ENCODE peak calls at places on chromosomes 7 and 10, in ten cellular contexts. O, F, V, N, I, C, H, L, K and B are unnamed samples.
A peak's percentile ranks its signal among the peaks of the same experiment; 100 is the strongest.

GRCh38 chr10:72170263-72170662 is 45.5 kb upstream of the ANAPC16 start:
- DNase-seq in O (no peak), F (no peak), V (no peak), N (no peak), I (peak; percentile 30), C (no peak), H (no peak), L (peak; percentile 88), K (peak; percentile 77), B (peak; percentile 82)

GRCh38 chr10:76456190-76456589 is 1024.8 kb downstream of the LRMDA start:
- DNase-seq in O (no peak), F (peak; percentile 88), V (peak; percentile 34), N (peak; percentile 71), I (no peak), C (no peak), H (no peak), L (no peak), K (no peak), B (no peak)

GRCh38 chr10:75250934-75251333 is 15.2 kb upstream of the COMTD1 start:
- DNase-seq in O (no peak), F (no peak), V (no peak), N (no peak), I (no peak), C (no peak), H (no peak), L (no peak), K (no peak), B (no peak)

GRCh38 chr10:72524489-72524888 is 101.4 kb downstream of the MICU1 start:
- DNase-seq in O (no peak), F (no peak), V (no peak), N (no peak), I (no peak), C (no peak), H (no peak), L (no peak), K (no peak), B (no peak)

GRCh38 chr10:48792687-48793096 is 108.0 kb downstream of the WDFY4 start:
- DNase-seq in O (no peak), F (no peak), V (no peak), N (no peak), I (no peak), C (no peak), H (peak; percentile 70), L (no peak), K (no peak), B (no peak)

GRCh38 chr7:27300401-27300800 is 57.8 kb downstream of the EVX1 start:
- DNase-seq in O (no peak), F (no peak), V (no peak), N (no peak), I (no peak), C (no peak), H (no peak), L (no peak), K (no peak), B (no peak)

GRCh38 chr10:126646101-126646500 is 24.4 kb downstream of the C10orf90 start:
- DNase-seq in O (no peak), F (no peak), V (no peak), N (no peak), I (no peak), C (no peak), H (peak; percentile 9), L (no peak), K (no peak), B (no peak)

GRCh38 chr7:123289200-123289599 is 89.4 kb upstream of the SLC13A1 start:
- DNase-seq in O (no peak), F (no peak), V (no peak), N (no peak), I (no peak), C (no peak), H (no peak), L (no peak), K (no peak), B (no peak)

GRCh38 chr10:61986357-61986756 is 84.9 kb downstream of the ARID5B start:
- DNase-seq in O (no peak), F (no peak), V (no peak), N (no peak), I (no peak), C (no peak), H (no peak), L (no peak), K (no peak), B (no peak)

GRCh38 chr10:110706690-110707098 is 62.6 kb downstream of the RBM20 start:
- DNase-seq in O (no peak), F (no peak), V (no peak), N (no peak), I (no peak), C (peak; percentile 30), H (peak; percentile 94), L (no peak), K (no peak), B (no peak)

GRCh38 chr7:94087664-94088352 is 83.7 kb upstream of the BET1 start:
- DNase-seq in O (no peak), F (no peak), V (no peak), N (no peak), I (no peak), C (peak; percentile 72), H (peak; percentile 85), L (no peak), K (peak; percentile 44), B (no peak)

GRCh38 chr7:116871061-116871700 is 8.8 kb downstream of the CAPZA2 start:
- DNase-seq in O (no peak), F (no peak), V (no peak), N (no peak), I (no peak), C (no peak), H (no peak), L (no peak), K (no peak), B (no peak)

GRCh38 chr7:113562242-113562641 is 356.6 kb downstream of the PPP1R3A start:
- DNase-seq in O (no peak), F (no peak), V (no peak), N (no peak), I (no peak), C (no peak), H (no peak), L (no peak), K (no peak), B (no peak)

GRCh38 chr10:21943633-21944265 is 59.8 kb downstream of the DNAJC1 start:
- DNase-seq in O (no peak), F (no peak), V (no peak), N (no peak), I (no peak), C (no peak), H (no peak), L (no peak), K (no peak), B (no peak)

GRCh38 chr7:100978300-100978699 is 8.9 kb downstream of the MUC12 start:
- DNase-seq in O (no peak), F (no peak), V (no peak), N (no peak), I (no peak), C (no peak), H (no peak), L (no peak), K (no peak), B (no peak)

GRCh38 chr10:74021248-74022055 is 23.5 kb downstream of the VCL start:
- DNase-seq in O (no peak), F (no peak), V (no peak), N (no peak), I (no peak), C (no peak), H (peak; percentile 91), L (no peak), K (no peak), B (no peak)

GRCh38 chr10:49610015-49610734 is at the start of gene SLC18A3:
- DNase-seq in O (no peak), F (no peak), V (no peak), N (peak; percentile 37), I (no peak), C (peak; percentile 71), H (no peak), L (no peak), K (no peak), B (no peak)

GRCh38 chr7:127887096-127887495 is 144.1 kb downstream of the LRRC4 start:
- DNase-seq in O (no peak), F (no peak), V (no peak), N (no peak), I (no peak), C (peak; percentile 16), H (no peak), L (no peak), K (no peak), B (no peak)

GRCh38 chr10:17001961-17002749 is 127.5 kb downstream of the CUBN start:
- DNase-seq in O (peak; percentile 67), F (peak; percentile 80), V (peak; percentile 56), N (no peak), I (no peak), C (no peak), H (peak; percentile 88), L (no peak), K (no peak), B (peak; percentile 49)
- H3K4me3 ChIP-seq in O (no peak overlapping the region), F (peak overlapping the region; percentile 6), V (no peak overlapping the region), N (no peak overlapping the region), I (no peak overlapping the region), C (no peak overlapping the region), H (no peak overlapping the region), L (no peak overlapping the region), K (no peak overlapping the region), B (no peak overlapping the region)

GRCh38 chr10:79207726-79208125 is 139.0 kb downstream of the ZMIZ1 start:
- DNase-seq in O (no peak), F (no peak), V (no peak), N (no peak), I (no peak), C (no peak), H (no peak), L (no peak), K (no peak), B (no peak)
- H3K36me3 ChIP-seq in O (no peaks in the 10 kb centered on the region), F (peaks cover 17% of the 10 kb centered on the region), V (no peaks in the 10 kb centered on the region), N (no peaks in the 10 kb centered on the region), I (no peaks in the 10 kb centered on the region), C (no peaks in the 10 kb centered on the region), H (peaks cover 84% of the 10 kb centered on the region), L (peaks cover 88% of the 10 kb centered on the region), K (peaks cover 100% of the 10 kb centered on the region), B (peaks cover 10% of the 10 kb centered on the region)

GRCh38 chr7:56479748-56480147 is 363.5 kb upstream of the NUPR2 start:
- DNase-seq in O (no peak), F (no peak), V (no peak), N (no peak), I (no peak), C (no peak), H (no peak), L (no peak), K (no peak), B (no peak)
- H3K9me3 ChIP-seq in O (peaks cover 16% of the 10 kb centered on the region), F (peaks cover 56% of the 10 kb centered on the region), V (no peaks in the 10 kb centered on the region), N (peaks cover 32% of the 10 kb centered on the region), I (peaks cover 77% of the 10 kb centered on the region), C (peaks cover 8% of the 10 kb centered on the region), H (peaks cover 57% of the 10 kb centered on the region), L (peaks cover 69% of the 10 kb centered on the region), K (peaks cover 100% of the 10 kb centered on the region), B (peaks cover 99% of the 10 kb centered on the region)

GRCh38 chr10:124094419-124094785 is 1.0 kb upstream of the CHST15 start:
- DNase-seq in O (no peak), F (no peak), V (no peak), N (peak; percentile 68), I (no peak), C (no peak), H (no peak), L (no peak), K (no peak), B (no peak)
- H3K4me3 ChIP-seq in O (peak overlapping the region; percentile 59), F (peak overlapping the region; percentile 77), V (peak overlapping the region; percentile 62), N (no peak overlapping the region), I (peak overlapping the region; percentile 99), C (no peak overlapping the region), H (no peak overlapping the region), L (peak overlapping the region; percentile 70), K (peak overlapping the region; percentile 69), B (no peak overlapping the region)